ENCODE peak calls at places on chromosomes 16 and 17, in seven cellular contexts. One of them, this sample, is unnamed.

GRCh38 chr17:48612456-48612853 is 1.6 kb upstream of the HOXB7 start:
- DNase-seq in activated effector memory CD4-positive, alpha-beta T cell treated with Interleukin-2 at 50 U/mL for 16 hours: no peak
- DNase-seq in caudate nucleus: no peak
- DNase-seq in EL: no peak
- DNase-seq in stimulated activated CD4-positive, alpha-beta T cell treated with anti-CD3 and anti-CD28 coated beads, Interleukin-2, amount 100 ng/mL, for 24 hours: no peak
- DNase-seq in nephron progenitor cell: no peak
- DNase-seq in A172: peak; percentile 31
- DNase-seq in this sample: no peak

GRCh38 chr17:31811021-31811565 is 48.0 kb downstream of the COPRS start:
- DNase-seq in activated effector memory CD4-positive, alpha-beta T cell treated with Interleukin-2 at 50 U/mL for 16 hours: no peak
- DNase-seq in caudate nucleus: no peak
- DNase-seq in EL: no peak
- DNase-seq in stimulated activated CD4-positive, alpha-beta T cell treated with anti-CD3 and anti-CD28 coated beads, Interleukin-2, amount 100 ng/mL, for 24 hours: no peak
- DNase-seq in nephron progenitor cell: no peak
- DNase-seq in A172: no peak
- DNase-seq in this sample: no peak

GRCh38 chr17:29143894-29144293 is 36.3 kb downstream of the MYO18A start:
- DNase-seq in activated effector memory CD4-positive, alpha-beta T cell treated with Interleukin-2 at 50 U/mL for 16 hours: no peak
- DNase-seq in caudate nucleus: no peak
- DNase-seq in EL: no peak
- DNase-seq in stimulated activated CD4-positive, alpha-beta T cell treated with anti-CD3 and anti-CD28 coated beads, Interleukin-2, amount 100 ng/mL, for 24 hours: no peak
- DNase-seq in nephron progenitor cell: peak; percentile 35
- DNase-seq in A172: peak; percentile 46
- DNase-seq in this sample: peak; percentile 50

GRCh38 chr17:62648247-62648953 is 20.9 kb downstream of the MRC2 start:
- DNase-seq in activated effector memory CD4-positive, alpha-beta T cell treated with Interleukin-2 at 50 U/mL for 16 hours: no peak
- DNase-seq in caudate nucleus: no peak
- DNase-seq in EL: no peak
- DNase-seq in stimulated activated CD4-positive, alpha-beta T cell treated with anti-CD3 and anti-CD28 coated beads, Interleukin-2, amount 100 ng/mL, for 24 hours: no peak
- DNase-seq in nephron progenitor cell: no peak
- DNase-seq in A172: no peak
- DNase-seq in this sample: no peak

GRCh38 chr16:2595376-2596200 is 57.8 kb downstream of the PDPK1 start:
- DNase-seq in activated effector memory CD4-positive, alpha-beta T cell treated with Interleukin-2 at 50 U/mL for 16 hours: no peak
- DNase-seq in caudate nucleus: no peak
- DNase-seq in EL: no peak
- DNase-seq in stimulated activated CD4-positive, alpha-beta T cell treated with anti-CD3 and anti-CD28 coated beads, Interleukin-2, amount 100 ng/mL, for 24 hours: no peak
- DNase-seq in nephron progenitor cell: no peak
- DNase-seq in A172: no peak
- DNase-seq in this sample: no peak

GRCh38 chr16:84226026-84226425 is 13.8 kb downstream of the KCNG4 start:
- DNase-seq in activated effector memory CD4-positive, alpha-beta T cell treated with Interleukin-2 at 50 U/mL for 16 hours: no peak
- DNase-seq in caudate nucleus: no peak
- DNase-seq in EL: peak; percentile 55
- DNase-seq in stimulated activated CD4-positive, alpha-beta T cell treated with anti-CD3 and anti-CD28 coated beads, Interleukin-2, amount 100 ng/mL, for 24 hours: no peak
- DNase-seq in nephron progenitor cell: no peak
- DNase-seq in A172: no peak
- DNase-seq in this sample: no peak

GRCh38 chr16:10776280-10776679 is 32.6 kb downstream of the NUBP1 start:
- DNase-seq in activated effector memory CD4-positive, alpha-beta T cell treated with Interleukin-2 at 50 U/mL for 16 hours: no peak
- DNase-seq in caudate nucleus: no peak
- DNase-seq in EL: no peak
- DNase-seq in stimulated activated CD4-positive, alpha-beta T cell treated with anti-CD3 and anti-CD28 coated beads, Interleukin-2, amount 100 ng/mL, for 24 hours: no peak
- DNase-seq in nephron progenitor cell: no peak
- DNase-seq in A172: no peak
- DNase-seq in this sample: no peak

GRCh38 chr16:17459903-17460521 is 10.7 kb downstream of the XYLT1 start:
- DNase-seq in activated effector memory CD4-positive, alpha-beta T cell treated with Interleukin-2 at 50 U/mL for 16 hours: no peak
- DNase-seq in caudate nucleus: no peak
- DNase-seq in EL: no peak
- DNase-seq in stimulated activated CD4-positive, alpha-beta T cell treated with anti-CD3 and anti-CD28 coated beads, Interleukin-2, amount 100 ng/mL, for 24 hours: no peak
- DNase-seq in nephron progenitor cell: no peak
- DNase-seq in A172: no peak
- DNase-seq in this sample: no peak

GRCh38 chr16:19774024-19774423 is 56.0 kb downstream of the IQCK start:
- DNase-seq in activated effector memory CD4-positive, alpha-beta T cell treated with Interleukin-2 at 50 U/mL for 16 hours: no peak
- DNase-seq in caudate nucleus: no peak
- DNase-seq in EL: no peak
- DNase-seq in stimulated activated CD4-positive, alpha-beta T cell treated with anti-CD3 and anti-CD28 coated beads, Interleukin-2, amount 100 ng/mL, for 24 hours: no peak
- DNase-seq in nephron progenitor cell: no peak
- DNase-seq in A172: no peak
- DNase-seq in this sample: no peak

GRCh38 chr17:40187238-40187637 is 10.0 kb downstream of the RAPGEFL1 start:
- DNase-seq in activated effector memory CD4-positive, alpha-beta T cell treated with Interleukin-2 at 50 U/mL for 16 hours: no peak
- DNase-seq in caudate nucleus: no peak
- DNase-seq in EL: no peak
- DNase-seq in stimulated activated CD4-positive, alpha-beta T cell treated with anti-CD3 and anti-CD28 coated beads, Interleukin-2, amount 100 ng/mL, for 24 hours: no peak
- DNase-seq in nephron progenitor cell: no peak
- DNase-seq in A172: no peak
- DNase-seq in this sample: no peak

GRCh38 chr17:50053654-50053960 is 2.3 kb upstream of the ITGA3 start:
- DNase-seq in activated effector memory CD4-positive, alpha-beta T cell treated with Interleukin-2 at 50 U/mL for 16 hours: no peak
- DNase-seq in caudate nucleus: no peak
- DNase-seq in EL: no peak
- DNase-seq in stimulated activated CD4-positive, alpha-beta T cell treated with anti-CD3 and anti-CD28 coated beads, Interleukin-2, amount 100 ng/mL, for 24 hours: no peak
- DNase-seq in nephron progenitor cell: no peak
- DNase-seq in A172: peak; percentile 59
- DNase-seq in this sample: no peak

GRCh38 chr17:29066053-29066452 is 23.1 kb downstream of the PIPOX start:
- DNase-seq in activated effector memory CD4-positive, alpha-beta T cell treated with Interleukin-2 at 50 U/mL for 16 hours: no peak
- DNase-seq in caudate nucleus: no peak
- DNase-seq in EL: no peak
- DNase-seq in stimulated activated CD4-positive, alpha-beta T cell treated with anti-CD3 and anti-CD28 coated beads, Interleukin-2, amount 100 ng/mL, for 24 hours: no peak
- DNase-seq in nephron progenitor cell: no peak
- DNase-seq in A172: no peak
- DNase-seq in this sample: no peak

GRCh38 chr17:63263053-63263452 is 183.1 kb downstream of the CYB561 start:
- DNase-seq in activated effector memory CD4-positive, alpha-beta T cell treated with Interleukin-2 at 50 U/mL for 16 hours: no peak
- DNase-seq in caudate nucleus: no peak
- DNase-seq in EL: no peak
- DNase-seq in stimulated activated CD4-positive, alpha-beta T cell treated with anti-CD3 and anti-CD28 coated beads, Interleukin-2, amount 100 ng/mL, for 24 hours: no peak
- DNase-seq in nephron progenitor cell: no peak
- DNase-seq in A172: no peak
- DNase-seq in this sample: no peak

GRCh38 chr16:55035037-55035436 is 104.4 kb downstream of the IRX5 start:
- DNase-seq in activated effector memory CD4-positive, alpha-beta T cell treated with Interleukin-2 at 50 U/mL for 16 hours: no peak
- DNase-seq in caudate nucleus: no peak
- DNase-seq in EL: peak; percentile 13
- DNase-seq in stimulated activated CD4-positive, alpha-beta T cell treated with anti-CD3 and anti-CD28 coated beads, Interleukin-2, amount 100 ng/mL, for 24 hours: peak; percentile 61
- DNase-seq in nephron progenitor cell: peak; percentile 76
- DNase-seq in A172: no peak
- DNase-seq in this sample: peak; percentile 80

GRCh38 chr16:86566966-86567700 is 504 bp downstream of the FOXC2 start:
- DNase-seq in activated effector memory CD4-positive, alpha-beta T cell treated with Interleukin-2 at 50 U/mL for 16 hours: no peak
- DNase-seq in caudate nucleus: no peak
- DNase-seq in EL: peak; percentile 66
- DNase-seq in stimulated activated CD4-positive, alpha-beta T cell treated with anti-CD3 and anti-CD28 coated beads, Interleukin-2, amount 100 ng/mL, for 24 hours: peak; percentile 15
- DNase-seq in nephron progenitor cell: peak; percentile 73
- DNase-seq in A172: no peak
- DNase-seq in this sample: peak; percentile 82

GRCh38 chr16:52914428-52914827 is 138.3 kb downstream of the CHD9NB start:
- DNase-seq in activated effector memory CD4-positive, alpha-beta T cell treated with Interleukin-2 at 50 U/mL for 16 hours: no peak
- DNase-seq in caudate nucleus: no peak
- DNase-seq in EL: no peak
- DNase-seq in stimulated activated CD4-positive, alpha-beta T cell treated with anti-CD3 and anti-CD28 coated beads, Interleukin-2, amount 100 ng/mL, for 24 hours: no peak
- DNase-seq in nephron progenitor cell: no peak
- DNase-seq in A172: no peak
- DNase-seq in this sample: no peak

GRCh38 chr17:63126607-63127006 is 160.6 kb downstream of the TANC2 start:
- DNase-seq in activated effector memory CD4-positive, alpha-beta T cell treated with Interleukin-2 at 50 U/mL for 16 hours: no peak
- DNase-seq in caudate nucleus: no peak
- DNase-seq in EL: no peak
- DNase-seq in stimulated activated CD4-positive, alpha-beta T cell treated with anti-CD3 and anti-CD28 coated beads, Interleukin-2, amount 100 ng/mL, for 24 hours: no peak
- DNase-seq in nephron progenitor cell: no peak
- DNase-seq in A172: no peak
- DNase-seq in this sample: no peak

GRCh38 chr16:88310796-88311605 is 71.8 kb upstream of the ZNF469 start:
- DNase-seq in activated effector memory CD4-positive, alpha-beta T cell treated with Interleukin-2 at 50 U/mL for 16 hours: no peak
- DNase-seq in caudate nucleus: no peak
- DNase-seq in EL: peak; percentile 28
- DNase-seq in stimulated activated CD4-positive, alpha-beta T cell treated with anti-CD3 and anti-CD28 coated beads, Interleukin-2, amount 100 ng/mL, for 24 hours: no peak
- DNase-seq in nephron progenitor cell: no peak
- DNase-seq in A172: no peak
- DNase-seq in this sample: no peak

GRCh38 chr17:74280093-74280513 is 6.1 kb downstream of the DNAI2 start:
- DNase-seq in activated effector memory CD4-positive, alpha-beta T cell treated with Interleukin-2 at 50 U/mL for 16 hours: peak; percentile 64
- DNase-seq in caudate nucleus: no peak
- DNase-seq in EL: no peak
- DNase-seq in stimulated activated CD4-positive, alpha-beta T cell treated with anti-CD3 and anti-CD28 coated beads, Interleukin-2, amount 100 ng/mL, for 24 hours: peak; percentile 66
- DNase-seq in nephron progenitor cell: no peak
- DNase-seq in A172: peak; percentile 23
- DNase-seq in this sample: no peak

GRCh38 chr17:35713069-35713728 is 18.2 kb upstream of the RASL10B start:
- DNase-seq in activated effector memory CD4-positive, alpha-beta T cell treated with Interleukin-2 at 50 U/mL for 16 hours: no peak
- DNase-seq in caudate nucleus: no peak
- DNase-seq in EL: peak; percentile 92
- DNase-seq in stimulated activated CD4-positive, alpha-beta T cell treated with anti-CD3 and anti-CD28 coated beads, Interleukin-2, amount 100 ng/mL, for 24 hours: no peak
- DNase-seq in nephron progenitor cell: peak; percentile 24
- DNase-seq in A172: peak; percentile 79
- DNase-seq in this sample: no peak

GRCh38 chr16:27346818-27347217 is 33.0 kb downstream of the IL4R start:
- DNase-seq in activated effector memory CD4-positive, alpha-beta T cell treated with Interleukin-2 at 50 U/mL for 16 hours: no peak
- DNase-seq in caudate nucleus: no peak
- DNase-seq in EL: no peak
- DNase-seq in stimulated activated CD4-positive, alpha-beta T cell treated with anti-CD3 and anti-CD28 coated beads, Interleukin-2, amount 100 ng/mL, for 24 hours: no peak
- DNase-seq in nephron progenitor cell: no peak
- DNase-seq in A172: no peak
- DNase-seq in this sample: peak; percentile 11

GRCh38 chr16:59604331-59604730 is 870.2 kb upstream of the GOT2 start:
- DNase-seq in activated effector memory CD4-positive, alpha-beta T cell treated with Interleukin-2 at 50 U/mL for 16 hours: no peak
- DNase-seq in caudate nucleus: no peak
- DNase-seq in EL: peak; percentile 71
- DNase-seq in stimulated activated CD4-positive, alpha-beta T cell treated with anti-CD3 and anti-CD28 coated beads, Interleukin-2, amount 100 ng/mL, for 24 hours: no peak
- DNase-seq in nephron progenitor cell: no peak
- DNase-seq in A172: no peak
- DNase-seq in this sample: no peak

GRCh38 chr17:602436-602835 is 112.2 kb downstream of the VPS53 start:
- DNase-seq in activated effector memory CD4-positive, alpha-beta T cell treated with Interleukin-2 at 50 U/mL for 16 hours: no peak
- DNase-seq in caudate nucleus: no peak
- DNase-seq in EL: no peak
- DNase-seq in stimulated activated CD4-positive, alpha-beta T cell treated with anti-CD3 and anti-CD28 coated beads, Interleukin-2, amount 100 ng/mL, for 24 hours: no peak
- DNase-seq in nephron progenitor cell: no peak
- DNase-seq in A172: no peak
- DNase-seq in this sample: no peak

GRCh38 chr17:36495076-36495578 is 8.6 kb downstream of the ZNHIT3 start:
- DNase-seq in activated effector memory CD4-positive, alpha-beta T cell treated with Interleukin-2 at 50 U/mL for 16 hours: no peak
- DNase-seq in caudate nucleus: no peak
- DNase-seq in EL: no peak
- DNase-seq in stimulated activated CD4-positive, alpha-beta T cell treated with anti-CD3 and anti-CD28 coated beads, Interleukin-2, amount 100 ng/mL, for 24 hours: no peak
- DNase-seq in nephron progenitor cell: no peak
- DNase-seq in A172: no peak
- DNase-seq in this sample: peak; percentile 39

GRCh38 chr17:78820122-78820792 is 20.4 kb downstream of the USP36 start:
- DNase-seq in activated effector memory CD4-positive, alpha-beta T cell treated with Interleukin-2 at 50 U/mL for 16 hours: no peak
- DNase-seq in caudate nucleus: no peak
- DNase-seq in EL: no peak
- DNase-seq in stimulated activated CD4-positive, alpha-beta T cell treated with anti-CD3 and anti-CD28 coated beads, Interleukin-2, amount 100 ng/mL, for 24 hours: no peak
- DNase-seq in nephron progenitor cell: no peak
- DNase-seq in A172: no peak
- DNase-seq in this sample: no peak

GRCh38 chr17:17696871-17697633 is 15.8 kb downstream of the RAI1 start:
- DNase-seq in activated effector memory CD4-positive, alpha-beta T cell treated with Interleukin-2 at 50 U/mL for 16 hours: no peak
- DNase-seq in caudate nucleus: no peak
- DNase-seq in EL: no peak
- DNase-seq in stimulated activated CD4-positive, alpha-beta T cell treated with anti-CD3 and anti-CD28 coated beads, Interleukin-2, amount 100 ng/mL, for 24 hours: no peak
- DNase-seq in nephron progenitor cell: no peak
- DNase-seq in A172: no peak
- DNase-seq in this sample: no peak

GRCh38 chr16:57629516-57630401 is 1.3 kb downstream of the ADGRG1 start:
- DNase-seq in activated effector memory CD4-positive, alpha-beta T cell treated with Interleukin-2 at 50 U/mL for 16 hours: no peak
- DNase-seq in caudate nucleus: no peak
- DNase-seq in EL: no peak
- DNase-seq in stimulated activated CD4-positive, alpha-beta T cell treated with anti-CD3 and anti-CD28 coated beads, Interleukin-2, amount 100 ng/mL, for 24 hours: no peak
- DNase-seq in nephron progenitor cell: no peak
- DNase-seq in A172: no peak
- DNase-seq in this sample: no peak